ENCODE peak calls at places on chromosome 19, in six cellular contexts. One of them, this sample, is unnamed.

GRCh38 chr19:51091126-51091525 is 8.4 kb upstream of the KLK14 start:
- DNase-seq in endothelial cell of umbilical vein: no peak
- DNase-seq in neural progenitor cell: no peak
- DNase-seq in A549: no peak
- DNase-seq in uterus: no peak
- DNase-seq in DND-41: no peak
- DNase-seq in this sample: no peak

GRCh38 chr19:48813123-48813911 is 2.5 kb upstream of the BCAT2 start:
- DNase-seq in A549: no peak
- DNase-seq in endothelial cell of umbilical vein: no peak
- DNase-seq in neural progenitor cell: peak; percentile 42
- DNase-seq in DND-41: no peak
- DNase-seq in uterus: no peak
- DNase-seq in this sample: no peak

GRCh38 chr19:51514866-51515481 is 13.4 kb upstream of the SIGLEC12 start:
- DNase-seq in endothelial cell of umbilical vein: peak; percentile 55
- DNase-seq in uterus: no peak
- DNase-seq in DND-41: peak; percentile 33
- DNase-seq in A549: peak; percentile 63
- DNase-seq in neural progenitor cell: peak; percentile 56
- DNase-seq in this sample: peak; percentile 3

GRCh38 chr19:14391156-14391821 is 10.0 kb downstream of the ADGRE5 start:
- DNase-seq in DND-41: no peak
- DNase-seq in endothelial cell of umbilical vein: no peak
- DNase-seq in neural progenitor cell: no peak
- DNase-seq in A549: no peak
- DNase-seq in uterus: no peak
- DNase-seq in this sample: no peak

GRCh38 chr19:30590596-30591229 is 218.5 kb downstream of the ZNF536 start:
- DNase-seq in uterus: no peak
- DNase-seq in A549: no peak
- DNase-seq in neural progenitor cell: no peak
- DNase-seq in endothelial cell of umbilical vein: no peak
- DNase-seq in DND-41: no peak
- DNase-seq in this sample: no peak

GRCh38 chr19:48726573-48726972 is 7.0 kb upstream of the MAMSTR start:
- DNase-seq in uterus: no peak
- DNase-seq in A549: peak; percentile 65
- DNase-seq in neural progenitor cell: no peak
- DNase-seq in DND-41: peak; percentile 48
- DNase-seq in endothelial cell of umbilical vein: peak; percentile 50
- DNase-seq in this sample: no peak

GRCh38 chr19:46634656-46635218 is 1.3 kb downstream of the GNG8 start:
- DNase-seq in DND-41: no peak
- DNase-seq in endothelial cell of umbilical vein: no peak
- DNase-seq in A549: no peak
- DNase-seq in uterus: no peak
- DNase-seq in neural progenitor cell: peak; percentile 55
- DNase-seq in this sample: no peak

GRCh38 chr19:47430041-47430802 is 10.9 kb upstream of the MEIS3 start:
- DNase-seq in uterus: no peak
- DNase-seq in endothelial cell of umbilical vein: peak; percentile 42
- DNase-seq in DND-41: no peak
- DNase-seq in neural progenitor cell: peak; percentile 80
- DNase-seq in A549: no peak
- DNase-seq in this sample: no peak

GRCh38 chr19:30128211-30128610 is 186.2 kb downstream of the URI1 start:
- DNase-seq in DND-41: no peak
- DNase-seq in A549: no peak
- DNase-seq in endothelial cell of umbilical vein: no peak
- DNase-seq in uterus: no peak
- DNase-seq in neural progenitor cell: no peak
- DNase-seq in this sample: no peak

GRCh38 chr19:11692127-11692790 is 46.5 kb downstream of the ZNF823 start:
- DNase-seq in DND-41: no peak
- DNase-seq in uterus: no peak
- DNase-seq in A549: no peak
- DNase-seq in neural progenitor cell: no peak
- DNase-seq in endothelial cell of umbilical vein: no peak
- DNase-seq in this sample: no peak

GRCh38 chr19:22625266-22626035 is 8.7 kb upstream of the ZNF492 start:
- DNase-seq in neural progenitor cell: no peak
- DNase-seq in uterus: no peak
- DNase-seq in endothelial cell of umbilical vein: no peak
- DNase-seq in A549: no peak
- DNase-seq in DND-41: no peak
- DNase-seq in this sample: no peak

GRCh38 chr19:49570138-49570856 is 10.1 kb downstream of the NOSIP start:
- DNase-seq in neural progenitor cell: peak; percentile 91
- DNase-seq in uterus: peak; percentile 43
- DNase-seq in endothelial cell of umbilical vein: peak; percentile 80
- DNase-seq in DND-41: peak; percentile 78
- DNase-seq in A549: peak; percentile 92
- DNase-seq in this sample: peak; percentile 56

GRCh38 chr19:16915734-16916133 is 26.9 kb downstream of the F2RL3 start:
- DNase-seq in A549: no peak
- DNase-seq in DND-41: no peak
- DNase-seq in neural progenitor cell: no peak
- DNase-seq in endothelial cell of umbilical vein: no peak
- DNase-seq in uterus: no peak
- DNase-seq in this sample: no peak

GRCh38 chr19:16914421-16914820 is 25.6 kb downstream of the F2RL3 start:
- DNase-seq in endothelial cell of umbilical vein: no peak
- DNase-seq in DND-41: no peak
- DNase-seq in A549: no peak
- DNase-seq in uterus: no peak
- DNase-seq in neural progenitor cell: no peak
- DNase-seq in this sample: no peak

GRCh38 chr19:16915135-16915534 is 26.3 kb downstream of the F2RL3 start:
- DNase-seq in uterus: no peak
- DNase-seq in A549: no peak
- DNase-seq in DND-41: no peak
- DNase-seq in endothelial cell of umbilical vein: no peak
- DNase-seq in neural progenitor cell: no peak
- DNase-seq in this sample: no peak

GRCh38 chr19:16911046-16911445 is 22.2 kb downstream of the F2RL3 start:
- DNase-seq in neural progenitor cell: no peak
- DNase-seq in DND-41: no peak
- DNase-seq in endothelial cell of umbilical vein: no peak
- DNase-seq in uterus: no peak
- DNase-seq in A549: no peak
- DNase-seq in this sample: no peak

DNA sequence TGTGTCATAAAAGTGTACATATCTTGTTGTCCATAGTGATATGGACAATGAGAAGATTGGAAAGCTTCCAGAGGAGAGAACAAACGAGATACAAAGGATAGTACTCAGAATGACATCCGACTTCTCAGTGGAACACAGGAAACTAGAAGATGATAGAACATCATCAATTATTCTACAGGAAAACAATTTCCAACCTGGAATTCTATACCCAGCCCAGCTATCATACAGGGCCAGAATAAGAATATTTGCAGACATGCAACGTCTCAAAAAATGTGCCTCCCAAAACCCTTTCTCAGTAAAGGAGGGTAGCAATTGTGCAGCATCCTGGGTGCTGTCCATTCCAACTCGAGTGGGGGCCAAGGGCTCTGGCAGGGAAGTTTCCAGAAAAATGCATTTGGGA is 24.0 kb downstream of the F2RL3 start:
- DNase-seq in A549: no peak
- DNase-seq in endothelial cell of umbilical vein: no peak
- DNase-seq in neural progenitor cell: no peak
- DNase-seq in DND-41: no peak
- DNase-seq in uterus: no peak
- DNase-seq in this sample: no peak
- H3K4me3 ChIP-seq in A549: no peak overlapping the region
- H3K4me3 ChIP-seq in endothelial cell of umbilical vein: no peak overlapping the region
- H3K4me3 ChIP-seq in neural progenitor cell: no peak overlapping the region
- H3K4me3 ChIP-seq in DND-41: no peak overlapping the region
- H3K4me3 ChIP-seq in uterus: no peak overlapping the region
- H3K4me3 ChIP-seq in this sample: no peak overlapping the region

GRCh38 chr19:42032428-42032827 is 37.6 kb downstream of the GRIK5 start:
- DNase-seq in endothelial cell of umbilical vein: no peak
- DNase-seq in neural progenitor cell: no peak
- DNase-seq in DND-41: no peak
- DNase-seq in uterus: no peak
- DNase-seq in A549: no peak
- DNase-seq in this sample: no peak

GRCh38 chr19:42023943-42024260 is 29.9 kb upstream of the ATP1A3 start:
- DNase-seq in DND-41: no peak
- DNase-seq in neural progenitor cell: no peak
- DNase-seq in endothelial cell of umbilical vein: no peak
- DNase-seq in A549: no peak
- DNase-seq in uterus: no peak
- DNase-seq in this sample: no peak

GRCh38 chr19:42030605-42031004 is 36.6 kb upstream of the ATP1A3 start:
- DNase-seq in uterus: no peak
- DNase-seq in DND-41: no peak
- DNase-seq in endothelial cell of umbilical vein: no peak
- DNase-seq in A549: no peak
- DNase-seq in neural progenitor cell: no peak
- DNase-seq in this sample: no peak

GRCh38 chr19:42024622-42025111 is 30.6 kb upstream of the ATP1A3 start:
- DNase-seq in uterus: peak; percentile 31
- DNase-seq in DND-41: no peak
- DNase-seq in endothelial cell of umbilical vein: no peak
- DNase-seq in A549: no peak
- DNase-seq in neural progenitor cell: no peak
- DNase-seq in this sample: peak; percentile 43

GRCh38 chr19:42028304-42029216 is 34.5 kb upstream of the ATP1A3 start:
- DNase-seq in DND-41: peak; percentile 59
- DNase-seq in neural progenitor cell: peak; percentile 69
- DNase-seq in endothelial cell of umbilical vein: no peak
- DNase-seq in A549: peak; percentile 56
- DNase-seq in uterus: no peak
- DNase-seq in this sample: no peak
- TF ChIP-seq CTCF in DND-41: peak; percentile 92
- TF ChIP-seq CTCF in neural progenitor cell: peak; percentile 97
- TF ChIP-seq CTCF in endothelial cell of umbilical vein: peak; percentile 47
- TF ChIP-seq CTCF in A549: peak; percentile 48
- TF ChIP-seq CTCF in uterus: no peak
- TF ChIP-seq CTCF in this sample: peak; percentile 64

GRCh38 chr19:4705413-4706131 is 18.1 kb downstream of the DPP9 start:
- DNase-seq in neural progenitor cell: no peak
- DNase-seq in endothelial cell of umbilical vein: no peak
- DNase-seq in DND-41: no peak
- DNase-seq in A549: no peak
- DNase-seq in uterus: no peak
- DNase-seq in this sample: no peak

GRCh38 chr19:4703671-4704316 is 19.8 kb downstream of the DPP9 start:
- DNase-seq in neural progenitor cell: no peak
- DNase-seq in uterus: no peak
- DNase-seq in A549: no peak
- DNase-seq in endothelial cell of umbilical vein: no peak
- DNase-seq in DND-41: no peak
- DNase-seq in this sample: no peak

GRCh38 chr19:4702764-4703163 is 20.9 kb downstream of the DPP9 start:
- DNase-seq in neural progenitor cell: no peak
- DNase-seq in DND-41: no peak
- DNase-seq in endothelial cell of umbilical vein: no peak
- DNase-seq in A549: no peak
- DNase-seq in uterus: no peak
- DNase-seq in this sample: no peak

GRCh38 chr19:4701557-4701956 is 22.1 kb downstream of the DPP9 start:
- DNase-seq in endothelial cell of umbilical vein: no peak
- DNase-seq in A549: no peak
- DNase-seq in uterus: no peak
- DNase-seq in DND-41: no peak
- DNase-seq in neural progenitor cell: no peak
- DNase-seq in this sample: no peak

DNA sequence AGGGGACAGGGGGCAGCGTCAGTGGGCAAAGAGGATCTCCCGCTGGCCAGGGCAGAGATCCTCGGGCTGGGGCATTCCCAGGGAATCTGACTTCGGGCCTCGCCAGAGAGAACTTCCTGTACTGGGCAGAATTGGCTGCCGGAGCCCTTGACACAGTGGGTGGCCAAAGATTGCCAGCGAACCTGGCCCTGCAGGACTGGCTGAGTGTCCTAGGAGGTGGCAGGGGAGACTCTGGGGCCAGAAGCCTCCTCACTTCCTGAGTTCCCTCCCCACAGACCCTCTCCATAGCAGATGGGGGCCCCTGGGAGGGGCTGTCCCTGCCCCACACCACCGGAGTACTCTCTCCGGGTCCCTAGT is 19.3 kb downstream of the DPP9 start:
- DNase-seq in uterus: no peak
- DNase-seq in A549: no peak
- DNase-seq in DND-41: no peak
- DNase-seq in neural progenitor cell: no peak
- DNase-seq in endothelial cell of umbilical vein: no peak
- DNase-seq in this sample: no peak
- H3K4me3 ChIP-seq in uterus: no peak overlapping the region
- H3K4me3 ChIP-seq in A549: no peak overlapping the region
- H3K4me3 ChIP-seq in DND-41: no peak overlapping the region
- H3K4me3 ChIP-seq in neural progenitor cell: no peak overlapping the region
- H3K4me3 ChIP-seq in endothelial cell of umbilical vein: no peak overlapping the region
- H3K4me3 ChIP-seq in this sample: no peak overlapping the region

GRCh38 chr19:2582984-2583956 is 107.3 kb downstream of the GADD45B start:
- DNase-seq in DND-41: no peak
- DNase-seq in uterus: no peak
- DNase-seq in neural progenitor cell: no peak
- DNase-seq in A549: peak; percentile 67
- DNase-seq in endothelial cell of umbilical vein: no peak
- DNase-seq in this sample: no peak

GRCh38 chr19:2578911-2579677 is 103.2 kb downstream of the GADD45B start:
- DNase-seq in endothelial cell of umbilical vein: peak; percentile 97
- DNase-seq in A549: peak; percentile 94
- DNase-seq in DND-41: no peak
- DNase-seq in uterus: peak; percentile 86
- DNase-seq in neural progenitor cell: peak; percentile 93
- DNase-seq in this sample: peak; percentile 64

GRCh38 chr19:2577722-2578335 is 101.9 kb downstream of the GADD45B start:
- DNase-seq in neural progenitor cell: no peak
- DNase-seq in A549: no peak
- DNase-seq in DND-41: no peak
- DNase-seq in endothelial cell of umbilical vein: no peak
- DNase-seq in uterus: peak; percentile 15
- DNase-seq in this sample: no peak

GRCh38 chr19:2578391-2578826 is 102.5 kb downstream of the GADD45B start:
- DNase-seq in DND-41: no peak
- DNase-seq in neural progenitor cell: peak; percentile 43
- DNase-seq in A549: peak; percentile 72
- DNase-seq in uterus: no peak
- DNase-seq in endothelial cell of umbilical vein: peak; percentile 76
- DNase-seq in this sample: no peak

GRCh38 chr19:2579678-2580280 is 103.9 kb downstream of the GADD45B start:
- DNase-seq in endothelial cell of umbilical vein: no peak
- DNase-seq in neural progenitor cell: no peak
- DNase-seq in uterus: no peak
- DNase-seq in DND-41: no peak
- DNase-seq in A549: no peak
- DNase-seq in this sample: no peak
- TF ChIP-seq CTCF in endothelial cell of umbilical vein: no peak
- TF ChIP-seq CTCF in neural progenitor cell: no peak
- TF ChIP-seq CTCF in uterus: no peak
- TF ChIP-seq CTCF in DND-41: no peak
- TF ChIP-seq CTCF in A549: no peak
- TF ChIP-seq CTCF in this sample: no peak

This sample was measured in AG09309.